ENCODE peak calls at places on chromosomes 6 and 20, in four cellular contexts. Q is tibial artery, M is uterus, F is lower lobe of right lung. H is an unnamed sample.

GRCh38 chr6:43990627-43991619 is 136.3 kb downstream of the MRPL14 start:
- DNase-seq in Q (peak; percentile 43), M (peak; percentile 83), F (peak; percentile 30), H (no peak)

GRCh38 chr20:62360854-62361798 is 6.0 kb downstream of the LAMA5 start:
- DNase-seq in F (peak; percentile 81), Q (peak; percentile 85), M (no peak), H (no peak)

GRCh38 chr6:160795716-160796115 is 93.7 kb downstream of the PLG start:
- DNase-seq in Q (no peak), F (no peak), M (no peak), H (no peak)

GRCh38 chr6:30814137-30815084 is 69.9 kb upstream of the DDR1 start:
- DNase-seq in M (no peak), Q (no peak), F (no peak), H (peak; percentile 21)

GRCh38 chr6:169250660-169251059 is 3.0 kb downstream of the THBS2 start:
- DNase-seq in M (no peak), F (no peak), Q (peak; percentile 85), H (no peak)

GRCh38 chr6:506920-507523 is 115.5 kb downstream of the IRF4 start:
- DNase-seq in M (no peak), Q (no peak), F (no peak), H (no peak)

GRCh38 chr6:32370510-32370909 is 1.2 kb downstream of the TSBP1 start:
- DNase-seq in Q (no peak), M (no peak), F (no peak), H (no peak)

GRCh38 chr6:158759966-158760617 is 59.1 kb downstream of the EZR start:
- DNase-seq in F (no peak), M (no peak), Q (peak; percentile 44), H (no peak)

GRCh38 chr6:133568970-133569889 is 319.7 kb upstream of the TCF21 start:
- DNase-seq in F (no peak), M (peak; percentile 35), Q (no peak), H (no peak)

GRCh38 chr6:21992178-21992967 is 304.5 kb downstream of the PRL start:
- DNase-seq in F (no peak), Q (no peak), M (peak; percentile 20), H (no peak)

GRCh38 chr20:2301164-2301622 is 5.4 kb downstream of the TGM3 start:
- DNase-seq in F (peak; percentile 80), M (no peak), Q (peak; percentile 72), H (no peak)

GRCh38 chr6:75101896-75102680 is 103.8 kb downstream of the COL12A1 start:
- DNase-seq in F (no peak), M (no peak), Q (no peak), H (no peak)

DNA sequence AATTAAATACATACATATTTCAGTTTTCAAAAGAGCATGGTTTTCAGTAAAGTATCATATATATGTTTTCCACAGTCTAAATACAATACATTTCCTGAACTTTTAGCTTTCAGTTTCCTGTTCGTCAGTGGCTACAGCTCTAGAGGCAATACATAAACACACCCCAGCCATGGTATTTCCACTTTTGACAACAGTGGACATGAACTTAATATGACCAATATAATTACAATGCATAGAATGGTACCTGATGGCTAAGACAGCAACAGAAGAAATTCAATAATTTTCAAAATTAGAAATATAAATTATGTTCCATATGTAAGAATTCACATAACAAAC is 19.3 kb downstream of the FKBP5 start:
- DNase-seq in Q (no peak), M (no peak), F (no peak), H (no peak)
- H3K4me1 ChIP-seq in Q (peaks cover 10% of the 10 kb centered on the region), M (no peaks in the 10 kb centered on the region), F (peaks cover 81% of the 10 kb centered on the region), H (peaks cover 37% of the 10 kb centered on the region)

DNA sequence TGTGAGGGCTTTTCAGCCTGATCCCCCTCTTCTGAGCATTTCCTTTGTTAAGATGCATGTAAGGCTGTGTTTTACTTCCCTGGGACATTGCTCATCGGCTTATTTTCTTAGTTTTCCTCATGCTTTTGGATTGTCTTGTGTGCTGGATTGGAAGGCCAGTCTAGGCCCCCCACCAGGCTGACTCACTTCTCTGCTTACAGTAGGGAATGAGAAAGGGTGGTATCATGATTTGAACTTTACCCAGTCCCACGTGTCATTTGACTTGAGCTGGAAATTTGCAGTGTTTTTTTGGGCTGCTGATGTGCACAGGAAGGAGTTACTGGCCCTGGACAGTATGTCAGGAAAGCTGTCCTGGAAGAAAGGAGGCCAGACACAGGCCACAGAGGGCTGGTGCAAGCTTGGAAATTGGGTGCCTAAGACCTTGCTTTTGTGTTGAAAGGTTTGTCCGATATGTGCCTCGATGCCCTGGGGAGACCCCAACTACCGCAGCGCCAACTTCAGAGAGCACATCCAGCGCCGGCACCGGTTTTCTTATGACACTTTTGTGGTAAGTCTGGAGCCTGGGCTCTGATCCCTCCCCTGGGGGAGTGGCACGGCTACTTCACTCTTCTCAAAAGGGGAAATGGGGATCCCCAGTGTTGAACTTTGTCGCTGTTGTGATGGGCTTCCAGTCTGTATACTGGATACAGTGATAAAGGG is 12.8 kb downstream of the RNF114 start:
- DNase-seq in F (no peak), M (no peak), Q (no peak), H (no peak)
- H3K36me3 ChIP-seq in F (peaks cover 98% of the 10 kb centered on the region), M (no peaks in the 10 kb centered on the region), Q (peaks cover 85% of the 10 kb centered on the region), H (peaks cover 72% of the 10 kb centered on the region)

GRCh38 chr20:3678893-3679720 is 2.7 kb downstream of the ADAM33 start:
- DNase-seq in F (no peak), M (peak; percentile 51), Q (no peak), H (no peak)

GRCh38 chr20:3681352-3681930 is 369 bp downstream of the ADAM33 start:
- DNase-seq in M (no peak), F (no peak), Q (no peak), H (no peak)

GRCh38 chr20:3679749-3680700 is 1.8 kb downstream of the ADAM33 start:
- DNase-seq in Q (peak; percentile 87), F (no peak), M (peak; percentile 87), H (no peak)

GRCh38 chr20:3681931-3682820 is at the start of gene ADAM33:
- DNase-seq in M (peak; percentile 84), F (no peak), Q (peak; percentile 76), H (no peak)

DNA sequence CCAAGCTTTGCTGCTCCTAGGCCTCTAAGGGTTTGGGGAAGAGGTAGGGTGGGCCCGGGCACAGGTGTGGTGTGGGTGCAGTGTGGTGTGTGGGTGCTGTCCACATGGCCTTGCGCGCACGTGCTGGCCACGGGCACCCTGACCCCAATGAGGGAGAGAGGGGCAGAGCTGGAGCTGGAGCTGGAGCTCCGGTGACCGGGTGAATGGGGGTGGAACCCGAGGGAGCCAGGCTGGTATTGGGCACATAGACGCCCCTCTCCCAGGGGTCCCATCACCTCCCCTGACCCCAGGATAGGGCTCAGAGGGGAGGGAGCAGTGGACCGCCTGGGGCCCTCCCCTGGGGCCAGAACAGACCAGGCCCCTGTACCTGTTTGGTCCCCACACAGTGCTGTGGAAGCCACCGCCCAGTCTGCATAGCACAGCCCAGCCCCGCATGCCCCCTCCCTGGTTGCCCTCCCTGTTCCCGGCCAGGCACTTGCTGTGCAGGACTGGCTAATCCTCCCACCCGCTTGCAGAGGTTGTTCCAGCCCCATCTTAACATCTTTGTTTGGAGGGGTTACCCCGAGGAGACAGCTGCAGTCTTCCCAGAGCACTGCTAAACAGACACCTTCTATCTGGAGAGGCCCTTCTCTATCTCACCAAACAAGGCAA is 984 bp downstream of the ADAM33 start:
- DNase-seq in Q (no peak), F (no peak), M (no peak), H (no peak)
- H3K4me3 ChIP-seq in Q (peak overlapping the region; percentile 84), F (peak overlapping the region; percentile 51), M (peak overlapping the region; percentile 62), H (no peak overlapping the region)

DNA sequence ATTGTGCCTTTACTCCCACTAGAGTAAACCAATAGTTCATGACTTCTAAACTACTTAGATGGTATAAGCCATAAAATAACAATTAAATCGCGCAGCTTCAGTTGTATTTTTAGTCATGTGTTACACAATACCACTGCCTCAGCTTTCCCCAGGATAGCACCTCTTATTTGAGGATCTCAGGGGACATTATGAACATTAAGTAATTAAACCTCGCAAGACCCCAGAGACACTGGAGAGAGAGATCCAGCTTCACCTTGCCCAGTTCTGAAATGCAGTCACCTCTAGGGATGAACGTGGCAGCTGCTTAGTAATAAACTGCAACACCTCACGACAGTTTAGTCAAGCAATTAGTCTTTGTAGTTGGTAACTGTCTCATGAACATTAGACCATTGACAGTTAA is 87.1 kb downstream of the CFAP61 start:
- DNase-seq in Q (no peak), F (no peak), M (no peak), H (no peak)
- H3K4me1 ChIP-seq in Q (peaks cover 15% of the 10 kb centered on the region), F (no peaks in the 10 kb centered on the region), M (no peaks in the 10 kb centered on the region), H (no peaks in the 10 kb centered on the region)

GRCh38 chr20:63672666-63673065 is 14.6 kb downstream of the RTEL1 start:
- DNase-seq in Q (no peak), F (no peak), M (no peak), H (no peak)
- H3K36me3 ChIP-seq in Q (peaks cover 57% of the 10 kb centered on the region), F (peaks cover 65% of the 10 kb centered on the region), M (no peaks in the 10 kb centered on the region), H (peaks cover 10% of the 10 kb centered on the region)

DNA sequence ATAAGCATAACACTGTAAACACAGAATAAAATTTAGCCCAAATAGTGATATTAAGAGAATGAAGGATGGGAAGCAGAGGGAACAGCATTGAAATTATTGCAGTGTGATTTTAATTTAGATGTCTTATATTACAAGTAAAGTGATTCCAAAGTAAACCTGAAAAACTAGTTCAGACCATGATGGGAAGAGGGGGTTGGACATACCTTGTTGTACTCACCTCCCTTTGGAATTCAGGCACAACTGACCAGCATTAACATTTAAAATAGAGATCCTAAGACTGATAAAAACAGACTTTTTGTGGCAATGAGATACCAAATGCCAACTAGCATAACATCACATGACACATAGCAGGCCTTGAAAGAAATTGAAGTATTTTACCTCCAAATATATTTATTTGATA is 262.6 kb upstream of the PRND start:
- DNase-seq in F (no peak), Q (no peak), M (no peak), H (no peak)
- H3K4me3 ChIP-seq in F (no peak overlapping the region), Q (no peak overlapping the region), M (no peak overlapping the region), H (no peak overlapping the region)

GRCh38 chr6:56729719-56730118 is 87.0 kb upstream of the DST start:
- DNase-seq in M (no peak), Q (no peak), F (no peak), H (no peak)
- H3K4me1 ChIP-seq in M (no peaks in the 10 kb centered on the region), Q (peaks cover 6% of the 10 kb centered on the region), F (peaks cover 7% of the 10 kb centered on the region), H (no peaks in the 10 kb centered on the region)

GRCh38 chr20:17944854-17945474 is 23.6 kb downstream of the SNX5 start:
- DNase-seq in Q (no peak), F (no peak), M (no peak), H (no peak)
- H3K36me3 ChIP-seq in Q (peaks cover 86% of the 10 kb centered on the region), F (peaks cover 97% of the 10 kb centered on the region), M (no peaks in the 10 kb centered on the region), H (peaks cover 71% of the 10 kb centered on the region)

GRCh38 chr6:89909991-89910390 is 15.7 kb downstream of the GJA10 start:
- DNase-seq in F (no peak), Q (no peak), M (no peak), H (no peak)
- H3K4me3 ChIP-seq in F (no peak overlapping the region), Q (no peak overlapping the region), M (no peak overlapping the region), H (no peak overlapping the region)

DNA sequence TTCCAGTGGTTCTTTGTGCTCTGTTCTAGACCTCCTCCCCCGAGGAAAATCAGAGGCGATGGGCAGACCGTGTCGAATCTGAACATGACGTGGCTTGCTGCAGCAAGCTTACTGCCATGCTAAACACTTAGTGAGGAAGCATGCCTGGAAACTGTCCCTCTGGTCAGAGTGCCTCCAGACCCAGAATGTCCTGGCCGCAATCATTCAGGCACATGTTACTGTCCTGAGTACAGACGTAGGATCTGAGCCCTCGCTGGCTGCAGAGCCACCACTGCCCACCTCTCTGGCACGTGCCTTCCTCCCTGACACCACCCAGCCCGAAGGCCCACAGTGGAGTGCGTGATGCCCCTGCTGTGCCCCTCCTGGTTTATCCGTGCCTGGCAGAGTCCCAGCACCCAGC is 163.6 kb downstream of the SYNDIG1 start:
- DNase-seq in Q (no peak), M (no peak), F (no peak), H (no peak)
- H3K4me1 ChIP-seq in Q (no peaks in the 10 kb centered on the region), M (no peaks in the 10 kb centered on the region), F (peaks cover 3% of the 10 kb centered on the region), H (no peaks in the 10 kb centered on the region)